ENCODE peak calls at places on chromosomes 12 and 14, in six cellular contexts. I is iPS DF 6.9; C is bronchial epithelial cell; M is naive thymus-derived CD4-positive, alpha-beta T cell; F is fibroblast of mammary gland; A is IMR-90. Q is an unnamed sample.

GRCh38 chr14:85475113-85475512 is 54.8 kb upstream of the FLRT2 start:
- DNase-seq in I (no peak), C (no peak), M (no peak), F (peak; percentile 31), A (no peak), Q (no peak)

GRCh38 chr12:7060353-7060954 is at the start of gene C1S:
- DNase-seq in I (peak; percentile 37), C (peak; percentile 93), M (no peak), F (peak; percentile 99), A (peak; percentile 99), Q (peak; percentile 37)

GRCh38 chr12:597926-598568 is 65.2 kb downstream of the NINJ2 start:
- DNase-seq in I (no peak), C (peak; percentile 94), M (no peak), F (no peak), A (no peak), Q (no peak)

GRCh38 chr12:6771091-6771495 is 1.2 kb upstream of the LAG3 start:
- DNase-seq in I (no peak), C (no peak), M (no peak), F (peak; percentile 44), A (no peak), Q (no peak)

GRCh38 chr12:974281-974862 is 16.7 kb upstream of the ERC1 start:
- DNase-seq in I (no peak), C (no peak), M (no peak), F (no peak), A (no peak), Q (no peak)

GRCh38 chr12:70724444-70724843 is 87.2 kb upstream of the PTPRB start:
- DNase-seq in I (peak; percentile 39), C (peak; percentile 37), M (no peak), F (peak; percentile 18), A (peak; percentile 1), Q (no peak)

GRCh38 chr14:90443161-90444076 is 46.6 kb downstream of the CALM1 start:
- DNase-seq in I (no peak), C (peak; percentile 95), M (no peak), F (no peak), A (no peak), Q (no peak)

GRCh38 chr12:116959845-116960514 is 49.2 kb downstream of the FBXW8 start:
- DNase-seq in I (no peak), C (no peak), M (no peak), F (no peak), A (no peak), Q (no peak)

GRCh38 chr12:50740307-50740706 is 23.6 kb upstream of the ATF1 start:
- DNase-seq in I (no peak), C (peak; percentile 60), M (no peak), F (peak; percentile 40), A (no peak), Q (no peak)

GRCh38 chr14:95713596-95714371 is at the start of gene TCL1A:
- DNase-seq in I (no peak), C (no peak), M (no peak), F (no peak), A (no peak), Q (peak; percentile 72)

GRCh38 chr14:37150414-37150813 is 22.0 kb downstream of the SLC25A21 start:
- DNase-seq in I (no peak), C (peak; percentile 56), M (no peak), F (peak; percentile 62), A (peak; percentile 58), Q (no peak)

GRCh38 chr12:53695148-53696138 is 19.6 kb upstream of the ATP5MC2 start:
- DNase-seq in I (no peak), C (peak; percentile 81), M (no peak), F (peak; percentile 60), A (peak; percentile 55), Q (peak; percentile 87)

GRCh38 chr14:69325646-69326265 is 65.8 kb downstream of the GALNT16 start:
- DNase-seq in I (no peak), C (no peak), M (no peak), F (no peak), A (no peak), Q (no peak)

GRCh38 chr12:10153271-10154144 is 18.4 kb downstream of the OLR1 start:
- DNase-seq in I (peak; percentile 50), C (peak; percentile 38), M (peak; percentile 63), F (peak; percentile 62), A (peak; percentile 63), Q (peak; percentile 82)

DNA sequence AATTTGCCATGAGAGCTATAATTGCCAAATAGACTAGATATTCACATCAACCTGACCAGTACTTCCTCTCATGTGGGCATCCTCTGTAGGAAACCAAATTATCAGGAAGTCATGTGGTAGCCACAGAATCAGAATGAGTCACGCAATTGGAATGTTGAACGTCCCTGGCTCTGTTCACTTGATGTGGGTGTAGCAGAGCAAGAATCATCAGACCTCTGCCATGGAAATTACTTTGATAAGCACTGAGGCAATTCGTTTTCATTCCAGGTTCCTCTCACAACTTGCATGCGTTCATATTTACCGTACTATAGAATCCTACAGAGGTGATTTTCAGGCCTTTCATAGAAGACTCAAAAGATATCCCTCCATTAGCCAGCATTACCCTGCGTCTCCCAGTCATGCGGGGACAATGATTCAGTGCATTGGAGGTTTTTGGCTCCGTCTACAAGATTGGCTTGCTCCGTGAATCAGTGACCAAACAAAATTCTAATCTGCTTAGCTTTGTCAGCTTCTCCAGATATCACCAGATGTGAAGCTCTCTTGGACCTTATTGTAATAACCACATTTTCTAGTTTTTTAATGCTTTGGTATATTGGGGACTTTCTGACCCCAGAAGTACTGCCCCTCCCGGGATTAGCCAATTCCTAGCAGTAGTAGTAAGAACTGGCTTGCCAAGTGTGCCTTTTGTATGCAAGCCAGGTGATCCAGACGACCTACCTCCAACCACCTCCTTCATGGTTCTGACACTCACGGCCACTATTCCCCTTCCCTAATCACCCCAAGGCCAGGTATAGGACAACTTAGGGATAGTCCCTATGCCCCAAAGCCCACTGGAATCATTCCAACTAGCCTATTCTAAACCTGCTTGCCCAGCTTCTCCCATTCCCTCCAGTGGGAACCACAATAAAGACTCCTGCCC is 133.4 kb downstream of the KICS2 start:
- DNase-seq in I (peak; percentile 41), C (peak; percentile 95), M (no peak), F (peak; percentile 97), A (peak; percentile 97), Q (peak; percentile 79)
- H3K4me3 ChIP-seq in I (no peak overlapping the region), C (no peak overlapping the region), M (no peak overlapping the region), F (no peak overlapping the region), A (no peak overlapping the region), Q (no peak overlapping the region)

DNA sequence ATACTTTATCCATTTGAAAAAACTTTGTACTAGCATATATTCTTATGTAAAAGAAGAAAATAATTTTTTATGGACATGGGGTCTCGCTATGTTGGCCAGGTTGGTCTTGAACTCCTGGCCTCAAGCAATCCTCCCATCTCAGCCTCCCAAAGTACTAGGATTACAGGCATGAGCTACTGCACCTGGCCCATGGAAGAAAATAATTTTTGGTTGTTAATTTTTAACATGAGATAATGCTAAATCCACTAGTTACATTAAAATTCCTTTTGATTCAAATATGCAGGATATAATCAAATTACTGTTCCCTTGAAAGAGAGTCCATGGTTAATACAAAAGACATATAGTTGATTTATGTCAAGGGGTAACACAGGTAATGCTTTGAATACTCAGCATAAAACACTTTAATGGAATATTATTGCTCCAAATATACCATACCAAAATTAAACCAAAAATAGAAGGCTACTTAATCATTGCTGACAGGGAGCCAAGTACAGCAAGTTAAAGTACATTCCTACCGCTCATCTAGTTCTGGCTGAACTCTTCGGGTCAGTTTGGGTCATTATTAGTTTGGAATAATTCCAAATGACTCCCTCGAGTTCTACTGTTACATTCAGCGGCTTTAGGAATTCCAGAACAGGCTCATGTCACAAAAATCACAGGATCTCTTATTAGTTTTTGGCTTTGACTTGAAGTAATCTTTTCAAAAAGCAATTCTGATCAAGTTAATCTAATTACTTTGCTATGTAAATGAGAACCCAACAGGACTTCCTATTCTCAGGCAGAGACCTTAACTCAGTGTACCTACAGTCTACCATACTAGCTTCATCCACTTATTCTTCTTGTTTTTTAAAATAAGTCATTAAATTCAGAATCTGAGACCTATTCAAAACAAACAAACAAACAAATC is 6.1 kb downstream of the SOS2 start:
- DNase-seq in I (no peak), C (peak; percentile 51), M (no peak), F (peak; percentile 94), A (peak; percentile 87), Q (no peak)
- H3K4me3 ChIP-seq in I (no peak overlapping the region), C (no peak overlapping the region), M (no peak overlapping the region), F (no peak overlapping the region), A (no peak overlapping the region), Q (no peak overlapping the region)

GRCh38 chr12:14257734-14258467 is 107.6 kb upstream of the ATF7IP start:
- DNase-seq in I (peak; percentile 100), C (peak; percentile 95), M (peak; percentile 85), F (peak; percentile 100), A (peak; percentile 100), Q (peak; percentile 95)

GRCh38 chr12:14258468-14258947 is 107.0 kb upstream of the ATF7IP start:
- DNase-seq in I (no peak), C (no peak), M (no peak), F (no peak), A (peak; percentile 7), Q (no peak)

GRCh38 chr12:14260011-14260993 is 105.2 kb upstream of the ATF7IP start:
- DNase-seq in I (peak; percentile 89), C (peak; percentile 87), M (no peak), F (peak; percentile 93), A (peak; percentile 93), Q (peak; percentile 96)

GRCh38 chr12:14261096-14261495 is 104.4 kb upstream of the ATF7IP start:
- DNase-seq in I (no peak), C (no peak), M (no peak), F (no peak), A (no peak), Q (no peak)

DNA sequence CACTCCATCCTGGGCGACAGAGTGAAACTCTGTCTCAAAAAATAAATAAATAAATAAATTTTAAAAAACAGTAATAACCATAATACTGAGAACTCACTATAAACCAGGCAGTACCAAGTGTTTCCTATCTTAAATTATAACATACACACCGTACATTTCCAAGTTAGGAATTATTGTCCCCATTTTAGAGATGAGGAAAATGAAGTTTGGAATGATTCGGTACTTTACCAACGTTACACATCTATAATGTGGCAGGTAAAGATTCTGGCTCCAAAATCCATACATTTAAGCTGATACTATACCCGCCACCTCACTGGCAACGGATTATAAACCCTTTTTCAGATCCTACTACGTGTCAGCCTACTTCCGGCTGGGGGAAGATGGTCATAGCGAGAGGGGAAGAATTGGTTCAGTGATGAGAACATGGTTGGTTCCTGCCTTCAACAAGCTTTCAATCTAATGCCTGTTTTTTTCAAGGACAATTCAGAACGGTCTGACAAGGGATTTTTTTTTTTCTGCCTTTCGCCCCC is 105.9 kb upstream of the ATF7IP start:
- DNase-seq in I (no peak), C (no peak), M (no peak), F (no peak), A (no peak), Q (no peak)
- H3K4me3 ChIP-seq in I (no peak overlapping the region), C (no peak overlapping the region), M (no peak overlapping the region), F (no peak overlapping the region), A (no peak overlapping the region), Q (peak overlapping the region; percentile 15)

DNA sequence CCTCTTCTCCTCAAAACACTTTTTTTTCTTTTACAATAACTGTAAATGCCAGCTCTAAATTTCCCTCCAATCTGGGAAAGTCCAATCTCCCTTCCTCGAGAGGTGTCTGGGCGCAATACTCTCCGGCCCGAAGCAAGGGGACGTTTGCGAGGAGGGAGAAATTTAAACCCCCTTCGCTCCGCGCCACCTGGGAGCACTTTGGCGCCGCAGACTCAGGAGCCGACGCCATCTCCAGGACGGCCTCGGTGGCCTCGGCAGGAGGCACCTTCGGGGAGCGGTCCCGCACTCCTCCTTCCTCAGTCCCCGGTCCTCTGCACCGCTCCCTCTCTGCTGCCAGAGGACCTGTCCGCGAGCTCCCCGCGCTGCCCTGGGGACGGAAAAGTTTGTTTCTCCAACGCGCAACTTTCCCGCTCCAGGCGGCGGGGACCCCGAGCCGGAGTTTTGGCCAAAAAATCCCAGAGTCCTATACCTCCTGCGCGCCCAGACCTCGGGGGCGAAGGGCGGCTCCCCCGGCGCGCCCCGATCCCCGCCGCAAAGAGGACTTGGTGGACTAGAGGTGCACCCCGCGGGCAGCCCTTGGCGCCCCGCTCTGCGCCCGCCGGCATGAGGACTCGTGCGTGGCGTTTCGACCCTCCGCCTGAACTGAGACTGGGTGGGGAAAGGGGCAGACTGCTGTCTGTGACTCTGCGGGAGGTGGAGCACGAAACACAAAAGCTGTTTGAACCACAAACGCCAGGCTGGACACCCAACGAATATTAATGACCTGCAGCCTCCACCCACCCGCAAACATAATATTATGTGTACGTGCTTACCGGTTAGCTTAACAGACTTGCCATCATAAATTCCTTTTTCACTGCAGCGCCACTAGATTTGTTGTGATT is 95.1 kb upstream of the HMGA2 start:
- DNase-seq in I (peak; percentile 22), C (peak; percentile 39), M (no peak), F (no peak), A (peak; percentile 5), Q (no peak)
- H3K4me3 ChIP-seq in I (peak overlapping the region; percentile 44), C (peak overlapping the region; percentile 52), M (no peak overlapping the region), F (peak overlapping the region; percentile 42), A (peak overlapping the region; percentile 53), Q (no peak overlapping the region)

Q was measured in upper lobe of left lung.